ENCODE peak calls at places on chromosomes 16 and 17, in nine cellular contexts. T is HL-60, C is AG04450, F is tibial nerve, W is A673, I is GM10248, U is mammary epithelial cell, Z is retinal pigment epithelial cell, H is fibroblast of the aortic adventitia. X is an unnamed sample.

GRCh38 chr16:56360117-56361008 is 65.0 kb downstream of the AMFR start:
- DNase-seq in Z (no peak), C (no peak), H (no peak), T (no peak), F (no peak), W (no peak), I (no peak), U (no peak), X (no peak)

GRCh38 chr16:17331071-17331521 is 139.7 kb downstream of the XYLT1 start:
- DNase-seq in H (peak; percentile 88), T (no peak), F (peak; percentile 60), Z (no peak), W (no peak), I (no peak), U (no peak), C (no peak), X (no peak)

GRCh38 chr16:27253526-27253930 is 15.0 kb downstream of the NSMCE1 start:
- DNase-seq in F (no peak), Z (peak; percentile 75), T (no peak), W (peak; percentile 49), C (peak; percentile 51), H (peak; percentile 83), U (peak; percentile 85), I (no peak), X (no peak)

GRCh38 chr17:81821603-81822311 is 11.3 kb downstream of the MCRIP1 start:
- DNase-seq in H (peak; percentile 55), T (peak; percentile 61), F (peak; percentile 41), U (peak; percentile 54), I (no peak), Z (no peak), C (no peak), W (peak; percentile 92), X (peak; percentile 39)

GRCh38 chr17:40702271-40702670 is 1.3 kb downstream of the KRT24 start:
- DNase-seq in C (no peak), Z (no peak), T (no peak), W (no peak), H (no peak), I (no peak), U (no peak), F (no peak), X (no peak)

GRCh38 chr16:424623-425081 is 797 bp upstream of the RAB11FIP3 start:
- DNase-seq in Z (no peak), T (no peak), F (peak; percentile 33), W (peak; percentile 60), I (no peak), U (no peak), C (no peak), H (no peak), X (no peak)

GRCh38 chr16:50300942-50301625 is 34.7 kb downstream of the ADCY7 start:
- DNase-seq in H (peak; percentile 61), F (no peak), I (no peak), Z (no peak), W (no peak), U (no peak), T (no peak), C (no peak), X (no peak)

GRCh38 chr17:46167826-46168569 is 25.2 kb downstream of the KANSL1 start:
- DNase-seq in C (peak; percentile 67), F (no peak), T (no peak), W (no peak), H (peak; percentile 47), U (no peak), Z (no peak), I (no peak), X (no peak)

GRCh38 chr17:57652811-57653210 is 92.3 kb downstream of the CCDC182 start:
- DNase-seq in Z (no peak), U (no peak), H (no peak), W (no peak), C (no peak), T (no peak), I (no peak), F (no peak), X (no peak)

GRCh38 chr16:9489823-9490467 is 398.5 kb downstream of the HAPSTR1 start:
- DNase-seq in H (no peak), W (peak; percentile 40), I (no peak), Z (peak; percentile 56), U (no peak), C (no peak), F (no peak), T (no peak), X (peak; percentile 31)

GRCh38 chr16:4058386-4058785 is 57.9 kb downstream of the ADCY9 start:
- DNase-seq in U (no peak), F (no peak), W (no peak), C (no peak), Z (no peak), I (no peak), H (no peak), T (no peak), X (no peak)

GRCh38 chr16:50538411-50539052 is 9.7 kb upstream of the NKD1 start:
- DNase-seq in C (no peak), U (peak; percentile 46), Z (no peak), T (no peak), W (no peak), I (no peak), F (no peak), H (no peak), X (no peak)

GRCh38 chr16:53611151-53611802 is 92.4 kb downstream of the RPGRIP1L start:
- DNase-seq in H (no peak), I (no peak), F (no peak), W (peak; percentile 19), C (no peak), Z (no peak), U (no peak), T (no peak), X (no peak)

GRCh38 chr16:65202461-65202860 is 80.6 kb upstream of the CDH11 start:
- DNase-seq in I (no peak), T (no peak), U (no peak), C (no peak), W (peak; percentile 33), H (peak; percentile 16), Z (no peak), F (no peak), X (no peak)

GRCh38 chr17:81060416-81060815 is 25.5 kb downstream of the BAIAP2 start:
- DNase-seq in F (no peak), Z (no peak), W (no peak), H (no peak), T (no peak), C (no peak), I (no peak), U (no peak), X (no peak)

GRCh38 chr17:76473541-76473985 is 6.2 kb downstream of the AANAT start:
- DNase-seq in F (no peak), I (no peak), T (no peak), W (no peak), U (no peak), Z (no peak), H (no peak), C (no peak), X (no peak)
- TF ChIP-seq CTCF in F (no peak), I (peak; percentile 24), T (peak; percentile 3), W (peak; percentile 37), U (peak; percentile 19), Z (peak; percentile 39), H (peak; percentile 23), C (peak; percentile 42), X (no peak)

DNA sequence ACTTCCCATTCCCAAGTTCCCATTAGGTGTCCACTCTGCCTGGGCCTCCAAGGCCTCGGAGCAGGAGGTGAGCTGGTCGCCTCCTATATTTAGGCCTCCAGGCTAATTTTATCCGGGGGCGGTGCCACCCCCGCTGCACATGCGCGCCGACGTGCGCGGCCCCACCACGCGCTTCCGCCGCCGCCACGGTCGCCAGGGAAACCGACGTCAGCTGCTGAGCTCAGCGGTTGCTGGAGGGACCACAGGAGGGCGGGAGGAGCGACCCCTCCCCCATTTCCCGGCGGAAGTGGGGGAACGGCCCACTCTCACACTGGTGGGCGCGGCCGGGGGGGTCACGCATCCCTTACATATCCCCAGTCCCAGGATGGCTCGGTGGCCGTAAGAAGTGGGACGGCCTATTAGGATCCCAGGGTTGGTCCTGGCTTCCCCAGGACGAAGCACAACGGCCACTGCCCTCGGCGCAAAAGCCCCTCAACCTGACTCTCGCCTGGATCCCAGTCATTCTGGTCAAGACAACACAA is 1.0 kb downstream of the PER1 start:
- DNase-seq in C (peak; percentile 63), U (peak; percentile 72), F (peak; percentile 79), Z (no peak), W (peak; percentile 91), T (no peak), H (peak; percentile 89), I (peak; percentile 90), X (peak; percentile 69)
- TF ChIP-seq CTCF in C (no peak), U (no peak), F (peak; percentile 56), Z (no peak), W (no peak), T (no peak), H (no peak), I (no peak), X (no peak)

GRCh38 chr17:79809530-79810137 is 12.8 kb upstream of the CBX8 start:
- DNase-seq in F (no peak), C (no peak), H (no peak), U (no peak), Z (no peak), T (no peak), W (no peak), I (no peak), X (no peak)

GRCh38 chr17:79810138-79811027 is 13.5 kb upstream of the CBX8 start:
- DNase-seq in F (no peak), W (peak; percentile 95), U (peak; percentile 80), H (peak; percentile 41), I (peak; percentile 90), Z (no peak), C (no peak), T (peak; percentile 57), X (no peak)

GRCh38 chr17:79812206-79812968 is 15.5 kb upstream of the CBX8 start:
- DNase-seq in U (no peak), C (no peak), I (no peak), H (no peak), Z (no peak), W (no peak), F (no peak), T (no peak), X (no peak)

GRCh38 chr17:79811888-79812205 is 15.0 kb upstream of the CBX8 start:
- DNase-seq in H (no peak), T (no peak), I (no peak), Z (no peak), C (no peak), F (no peak), U (no peak), W (no peak), X (no peak)

GRCh38 chr17:79811036-79811887 is 14.4 kb upstream of the CBX8 start:
- DNase-seq in F (no peak), Z (no peak), W (peak; percentile 83), U (peak; percentile 43), H (no peak), C (no peak), I (peak; percentile 67), T (no peak), X (no peak)
- TF ChIP-seq CTCF in F (peak; percentile 64), Z (peak; percentile 73), W (peak; percentile 66), U (peak; percentile 60), H (peak; percentile 46), C (peak; percentile 56), I (peak; percentile 70), T (peak; percentile 26), X (no peak)

DNA sequence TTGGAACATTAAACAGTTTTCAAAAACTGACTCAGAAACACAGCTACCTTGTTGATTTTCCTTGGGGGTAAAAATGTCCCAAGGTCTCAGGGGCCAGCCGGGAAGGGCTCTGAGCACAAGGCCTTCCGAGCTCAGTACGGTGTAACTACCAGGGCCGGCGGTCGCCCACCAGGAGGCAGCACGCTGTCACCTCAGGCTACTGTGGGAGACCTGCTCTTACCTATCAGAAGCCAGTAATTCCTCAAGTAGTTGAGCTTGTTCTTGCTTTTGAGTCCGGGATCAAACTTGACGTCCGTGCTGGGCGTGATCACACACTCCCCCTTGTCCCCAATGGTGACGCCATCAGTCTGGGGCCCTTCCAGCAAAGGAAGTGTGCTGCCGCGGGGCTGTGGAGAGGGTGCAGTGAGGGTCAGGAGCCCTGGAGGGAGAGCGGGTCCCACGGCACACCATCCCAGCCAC is 43.4 kb upstream of the ICAM2 start:
- DNase-seq in C (no peak), W (no peak), I (no peak), U (no peak), Z (peak; percentile 33), T (peak; percentile 47), F (no peak), H (no peak), X (no peak)
- TF ChIP-seq CTCF in C (peak; percentile 46), W (peak; percentile 58), I (peak; percentile 72), U (peak; percentile 33), Z (peak; percentile 81), T (peak; percentile 35), F (peak; percentile 52), H (peak; percentile 21), X (no peak)

X was measured in omental fat pad.